ENCODE peak calls at places on chromosomes 16 and 17, in seven cellular contexts. One of them, this sample, is unnamed.
A peak's percentile ranks its signal among the peaks of the same experiment; 100 is the strongest.

GRCh38 chr17:38751144-38751802 is 1.3 kb upstream of the PSMB3 start:
- DNase-seq in CD8-positive, alpha-beta T cell: no peak
- DNase-seq in omental fat pad: no peak
- DNase-seq in WTC11: no peak
- DNase-seq in body of pancreas: no peak
- DNase-seq in mammary epithelial cell: peak; percentile 32
- DNase-seq in MCF 10A: peak; percentile 35
- DNase-seq in this sample: no peak

GRCh38 chr16:89860747-89861304 is 12.6 kb upstream of the TCF25 start:
- DNase-seq in CD8-positive, alpha-beta T cell: peak; percentile 75
- DNase-seq in omental fat pad: peak; percentile 53
- DNase-seq in WTC11: peak; percentile 91
- DNase-seq in body of pancreas: peak; percentile 63
- DNase-seq in mammary epithelial cell: peak; percentile 32
- DNase-seq in MCF 10A: peak; percentile 61
- DNase-seq in this sample: peak; percentile 83

GRCh38 chr16:50994995-50995394 is 156.1 kb downstream of the SALL1 start:
- DNase-seq in CD8-positive, alpha-beta T cell: no peak
- DNase-seq in omental fat pad: no peak
- DNase-seq in WTC11: no peak
- DNase-seq in body of pancreas: no peak
- DNase-seq in mammary epithelial cell: no peak
- DNase-seq in MCF 10A: no peak
- DNase-seq in this sample: no peak

GRCh38 chr16:24203675-24204074 is 52.5 kb upstream of the CACNG3 start:
- DNase-seq in CD8-positive, alpha-beta T cell: no peak
- DNase-seq in omental fat pad: no peak
- DNase-seq in WTC11: no peak
- DNase-seq in body of pancreas: no peak
- DNase-seq in mammary epithelial cell: no peak
- DNase-seq in MCF 10A: no peak
- DNase-seq in this sample: no peak

GRCh38 chr17:78252111-78252634 is 20.7 kb downstream of the TMEM235 start:
- DNase-seq in CD8-positive, alpha-beta T cell: peak; percentile 97
- DNase-seq in omental fat pad: no peak
- DNase-seq in WTC11: no peak
- DNase-seq in body of pancreas: peak; percentile 14
- DNase-seq in mammary epithelial cell: no peak
- DNase-seq in MCF 10A: no peak
- DNase-seq in this sample: no peak

GRCh38 chr16:86630471-86630870 is 52.1 kb downstream of the FOXL1 start:
- DNase-seq in CD8-positive, alpha-beta T cell: no peak
- DNase-seq in omental fat pad: no peak
- DNase-seq in WTC11: no peak
- DNase-seq in body of pancreas: no peak
- DNase-seq in mammary epithelial cell: no peak
- DNase-seq in MCF 10A: no peak
- DNase-seq in this sample: no peak

GRCh38 chr17:83089322-83090156 is 10.1 kb downstream of the METRNL start:
- DNase-seq in CD8-positive, alpha-beta T cell: no peak
- DNase-seq in omental fat pad: no peak
- DNase-seq in WTC11: no peak
- DNase-seq in body of pancreas: no peak
- DNase-seq in mammary epithelial cell: no peak
- DNase-seq in MCF 10A: no peak
- DNase-seq in this sample: no peak

GRCh38 chr16:65531475-65531874 is 409.6 kb upstream of the CDH11 start:
- DNase-seq in CD8-positive, alpha-beta T cell: no peak
- DNase-seq in omental fat pad: no peak
- DNase-seq in WTC11: no peak
- DNase-seq in body of pancreas: no peak
- DNase-seq in mammary epithelial cell: no peak
- DNase-seq in MCF 10A: no peak
- DNase-seq in this sample: no peak

GRCh38 chr16:78985736-78986605 is 614.6 kb downstream of the MAF start:
- DNase-seq in CD8-positive, alpha-beta T cell: no peak
- DNase-seq in omental fat pad: no peak
- DNase-seq in WTC11: no peak
- DNase-seq in body of pancreas: no peak
- DNase-seq in mammary epithelial cell: no peak
- DNase-seq in MCF 10A: peak; percentile 62
- DNase-seq in this sample: no peak

GRCh38 chr17:48489781-48490180 is 41.0 kb downstream of the HOXB1 start:
- DNase-seq in CD8-positive, alpha-beta T cell: no peak
- DNase-seq in omental fat pad: no peak
- DNase-seq in WTC11: no peak
- DNase-seq in body of pancreas: no peak
- DNase-seq in mammary epithelial cell: no peak
- DNase-seq in MCF 10A: no peak
- DNase-seq in this sample: no peak

GRCh38 chr17:4453821-4454591 is 20.3 kb downstream of the SPNS3 start:
- DNase-seq in CD8-positive, alpha-beta T cell: no peak
- DNase-seq in omental fat pad: no peak
- DNase-seq in WTC11: no peak
- DNase-seq in body of pancreas: no peak
- DNase-seq in mammary epithelial cell: no peak
- DNase-seq in MCF 10A: no peak
- DNase-seq in this sample: no peak

GRCh38 chr16:30184430-30185140 is 1.2 kb downstream of the CORO1A start:
- DNase-seq in CD8-positive, alpha-beta T cell: peak; percentile 58
- DNase-seq in omental fat pad: no peak
- DNase-seq in WTC11: no peak
- DNase-seq in body of pancreas: peak; percentile 21
- DNase-seq in mammary epithelial cell: peak; percentile 25
- DNase-seq in MCF 10A: peak; percentile 40
- DNase-seq in this sample: no peak

GRCh38 chr16:46828292-46828691 is 2.7 kb downstream of the C16orf87 start:
- DNase-seq in CD8-positive, alpha-beta T cell: no peak
- DNase-seq in omental fat pad: no peak
- DNase-seq in WTC11: no peak
- DNase-seq in body of pancreas: no peak
- DNase-seq in mammary epithelial cell: no peak
- DNase-seq in MCF 10A: no peak
- DNase-seq in this sample: no peak

GRCh38 chr16:86661715-86662114 is 83.4 kb downstream of the FOXL1 start:
- DNase-seq in CD8-positive, alpha-beta T cell: no peak
- DNase-seq in omental fat pad: no peak
- DNase-seq in WTC11: no peak
- DNase-seq in body of pancreas: no peak
- DNase-seq in mammary epithelial cell: no peak
- DNase-seq in MCF 10A: no peak
- DNase-seq in this sample: no peak

GRCh38 chr17:55830699-55831098 is 79.8 kb downstream of the PCTP start:
- DNase-seq in CD8-positive, alpha-beta T cell: no peak
- DNase-seq in omental fat pad: no peak
- DNase-seq in WTC11: no peak
- DNase-seq in body of pancreas: no peak
- DNase-seq in mammary epithelial cell: no peak
- DNase-seq in MCF 10A: no peak
- DNase-seq in this sample: no peak

GRCh38 chr17:55820675-55821074 is 69.8 kb downstream of the PCTP start:
- DNase-seq in CD8-positive, alpha-beta T cell: no peak
- DNase-seq in omental fat pad: no peak
- DNase-seq in WTC11: no peak
- DNase-seq in body of pancreas: no peak
- DNase-seq in mammary epithelial cell: no peak
- DNase-seq in MCF 10A: no peak
- DNase-seq in this sample: no peak

GRCh38 chr17:55830210-55830609 is 79.4 kb downstream of the PCTP start:
- DNase-seq in CD8-positive, alpha-beta T cell: no peak
- DNase-seq in omental fat pad: no peak
- DNase-seq in WTC11: no peak
- DNase-seq in body of pancreas: no peak
- DNase-seq in mammary epithelial cell: no peak
- DNase-seq in MCF 10A: no peak
- DNase-seq in this sample: no peak

DNA sequence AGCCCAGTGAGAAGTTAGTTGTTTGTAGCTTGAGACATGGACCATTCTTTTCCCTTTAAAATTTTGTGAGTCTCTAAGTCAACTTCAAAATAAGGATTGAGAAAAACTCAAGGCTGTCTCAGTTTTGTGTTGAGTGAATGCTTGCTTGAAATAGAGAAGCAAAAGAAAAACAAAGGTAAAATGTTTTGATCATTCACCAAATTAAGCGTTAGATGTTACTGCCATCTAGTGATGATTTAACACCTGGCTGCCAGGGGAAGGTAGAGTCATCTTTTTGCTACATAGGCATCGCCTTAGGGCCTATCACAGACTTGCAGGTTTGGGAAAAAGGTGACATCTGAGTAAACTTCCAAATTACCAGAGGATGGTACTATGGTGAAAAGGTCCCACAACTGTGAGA is 74.4 kb downstream of the PCTP start:
- DNase-seq in CD8-positive, alpha-beta T cell: no peak
- DNase-seq in omental fat pad: no peak
- DNase-seq in WTC11: no peak
- DNase-seq in body of pancreas: no peak
- DNase-seq in mammary epithelial cell: peak; percentile 7
- DNase-seq in MCF 10A: peak; percentile 41
- DNase-seq in this sample: no peak
- TF ChIP-seq CTCF in CD8-positive, alpha-beta T cell: no peak
- TF ChIP-seq CTCF in omental fat pad: no peak
- TF ChIP-seq CTCF in WTC11: no peak
- TF ChIP-seq CTCF in body of pancreas: no peak
- TF ChIP-seq CTCF in mammary epithelial cell: peak; percentile 46
- TF ChIP-seq CTCF in MCF 10A: peak; percentile 16
- TF ChIP-seq CTCF in this sample: peak; percentile 46

GRCh38 chr17:44122825-44123355 is 551 bp downstream of the HDAC5 start:
- DNase-seq in CD8-positive, alpha-beta T cell: peak; percentile 47
- DNase-seq in omental fat pad: no peak
- DNase-seq in WTC11: no peak
- DNase-seq in body of pancreas: no peak
- DNase-seq in mammary epithelial cell: no peak
- DNase-seq in MCF 10A: no peak
- DNase-seq in this sample: no peak

GRCh38 chr17:44121997-44122824 is 1.2 kb downstream of the HDAC5 start:
- DNase-seq in CD8-positive, alpha-beta T cell: no peak
- DNase-seq in omental fat pad: no peak
- DNase-seq in WTC11: no peak
- DNase-seq in body of pancreas: no peak
- DNase-seq in mammary epithelial cell: no peak
- DNase-seq in MCF 10A: no peak
- DNase-seq in this sample: no peak

GRCh38 chr17:44121206-44121605 is 2.2 kb downstream of the HDAC5 start:
- DNase-seq in CD8-positive, alpha-beta T cell: no peak
- DNase-seq in omental fat pad: no peak
- DNase-seq in WTC11: no peak
- DNase-seq in body of pancreas: no peak
- DNase-seq in mammary epithelial cell: no peak
- DNase-seq in MCF 10A: no peak
- DNase-seq in this sample: no peak

GRCh38 chr17:44124118-44124438 is 637 bp upstream of the HDAC5 start:
- DNase-seq in CD8-positive, alpha-beta T cell: no peak
- DNase-seq in omental fat pad: no peak
- DNase-seq in WTC11: no peak
- DNase-seq in body of pancreas: no peak
- DNase-seq in mammary epithelial cell: no peak
- DNase-seq in MCF 10A: no peak
- DNase-seq in this sample: no peak

DNA sequence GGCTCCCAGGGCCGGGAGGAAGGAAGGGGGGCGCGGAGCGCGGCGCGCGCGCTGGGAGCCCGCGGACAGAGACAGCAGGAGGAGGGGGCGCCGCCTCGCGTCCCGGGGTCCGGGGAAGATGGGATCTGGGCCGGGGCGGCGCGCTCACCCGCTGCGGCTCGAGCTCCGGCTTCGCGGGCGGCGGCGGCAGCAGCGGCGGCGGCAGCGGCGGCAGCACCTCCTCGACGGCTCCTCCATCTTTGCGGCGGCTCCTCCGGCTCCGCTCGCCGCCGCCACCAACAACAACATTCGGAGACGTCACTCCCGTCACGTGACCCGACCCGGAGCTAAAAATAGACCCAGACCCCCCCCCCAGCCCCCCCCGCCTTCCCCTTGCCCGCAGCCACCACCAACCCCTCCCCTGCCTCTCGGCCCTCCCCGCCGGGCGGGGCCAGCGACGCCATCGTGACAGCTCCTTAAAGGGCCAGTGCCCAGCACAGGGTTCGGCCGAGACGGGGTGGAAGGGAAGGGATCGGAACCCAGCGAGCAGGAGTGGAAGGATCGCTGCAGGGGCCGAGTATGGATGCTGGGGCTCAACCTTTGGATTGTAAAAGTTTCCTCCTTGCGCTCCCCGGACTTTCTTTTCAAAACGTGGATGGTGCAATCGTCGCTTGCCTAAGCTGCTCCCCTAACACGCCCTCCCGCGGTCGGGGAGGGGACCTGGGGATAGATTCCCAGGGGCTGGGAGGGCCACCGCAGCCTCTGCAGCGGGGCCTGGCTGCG is at the start of gene HDAC5:
- DNase-seq in CD8-positive, alpha-beta T cell: peak; percentile 97
- DNase-seq in omental fat pad: peak; percentile 87
- DNase-seq in WTC11: peak; percentile 95
- DNase-seq in body of pancreas: peak; percentile 96
- DNase-seq in mammary epithelial cell: peak; percentile 89
- DNase-seq in MCF 10A: peak; percentile 92
- DNase-seq in this sample: peak; percentile 95
- TF ChIP-seq CTCF in CD8-positive, alpha-beta T cell: peak; percentile 51
- TF ChIP-seq CTCF in omental fat pad: no peak
- TF ChIP-seq CTCF in WTC11: no peak
- TF ChIP-seq CTCF in body of pancreas: peak; percentile 34
- TF ChIP-seq CTCF in mammary epithelial cell: peak; percentile 36
- TF ChIP-seq CTCF in MCF 10A: peak; percentile 57
- TF ChIP-seq CTCF in this sample: peak; percentile 69

DNA sequence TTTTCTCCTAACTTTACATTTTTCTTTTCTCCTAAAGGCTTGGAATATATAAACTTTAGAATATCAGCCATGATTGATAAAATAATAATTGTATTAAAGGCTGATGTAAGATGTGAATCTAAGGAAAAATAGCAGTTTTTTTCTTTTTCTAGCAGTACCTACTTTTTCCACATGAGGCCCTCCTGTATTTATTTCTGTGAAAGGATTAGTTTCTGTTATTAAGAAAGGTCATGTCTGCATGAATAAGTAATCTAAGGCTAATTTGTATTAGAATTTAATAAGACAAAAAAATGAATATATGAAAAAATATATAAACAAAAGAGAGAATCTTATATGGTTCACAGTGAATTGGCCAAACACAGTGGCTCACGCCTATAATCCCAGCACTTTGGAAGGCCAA is 85.3 kb downstream of the STXBP4 start:
- DNase-seq in CD8-positive, alpha-beta T cell: no peak
- DNase-seq in omental fat pad: no peak
- DNase-seq in WTC11: no peak
- DNase-seq in body of pancreas: no peak
- DNase-seq in mammary epithelial cell: no peak
- DNase-seq in MCF 10A: no peak
- DNase-seq in this sample: no peak
- TF ChIP-seq CTCF in CD8-positive, alpha-beta T cell: no peak
- TF ChIP-seq CTCF in omental fat pad: no peak
- TF ChIP-seq CTCF in WTC11: no peak
- TF ChIP-seq CTCF in body of pancreas: no peak
- TF ChIP-seq CTCF in mammary epithelial cell: peak; percentile 36
- TF ChIP-seq CTCF in MCF 10A: peak; percentile 43
- TF ChIP-seq CTCF in this sample: peak; percentile 68

DNA sequence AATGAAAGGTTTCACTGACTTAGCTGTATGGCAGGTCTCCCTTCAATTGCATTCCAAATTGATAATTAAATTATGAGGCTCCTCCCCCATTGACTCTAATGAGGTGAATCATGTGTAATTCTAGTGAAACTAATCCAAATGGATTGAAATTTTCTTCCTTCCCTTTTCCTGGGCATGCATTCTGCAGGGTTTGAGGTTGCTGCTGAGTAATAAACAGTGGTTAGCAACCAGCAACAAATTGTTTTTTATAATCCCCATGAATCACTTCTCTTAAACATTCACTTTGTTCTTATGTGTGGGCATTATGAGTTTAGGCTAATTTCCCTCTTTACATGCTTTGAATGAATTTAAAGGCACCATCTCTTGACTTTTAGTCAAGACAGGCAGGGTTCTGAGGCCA is 43.4 kb downstream of the MYOCD start:
- DNase-seq in CD8-positive, alpha-beta T cell: no peak
- DNase-seq in omental fat pad: no peak
- DNase-seq in WTC11: no peak
- DNase-seq in body of pancreas: no peak
- DNase-seq in mammary epithelial cell: no peak
- DNase-seq in MCF 10A: no peak
- DNase-seq in this sample: no peak
- TF ChIP-seq CTCF in CD8-positive, alpha-beta T cell: no peak
- TF ChIP-seq CTCF in omental fat pad: no peak
- TF ChIP-seq CTCF in WTC11: no peak
- TF ChIP-seq CTCF in body of pancreas: no peak
- TF ChIP-seq CTCF in mammary epithelial cell: no peak
- TF ChIP-seq CTCF in MCF 10A: no peak
- TF ChIP-seq CTCF in this sample: no peak